ENCODE peak calls at places on chromosomes 7 and 10, in nine cellular contexts. P, G, W, T, N, Z, L, J and I are unnamed samples.

GRCh38 chr10:8444630-8445029 is 390.1 kb downstream of the GATA3 start:
- DNase-seq in L (peak), J (no peak), G (no peak), W (peak), T (no peak), P (peak), Z (peak), N (no peak), I (peak)

GRCh38 chr10:124998624-124999291 is 56.8 kb downstream of the ZRANB1 start:
- DNase-seq in J (no peak), W (no peak), N (no peak), P (no peak), G (no peak), T (no peak), L (no peak), Z (no peak), I (no peak)

GRCh38 chr10:103479135-103479534 is at the start of gene CALHM3:
- DNase-seq in J (peak), T (no peak), W (no peak), N (no peak), Z (no peak), G (peak), P (peak), L (peak), I (no peak)

GRCh38 chr7:149873968-149874643 is at the start of gene ATP6V0E2:
- DNase-seq in J (no peak), G (no peak), T (no peak), P (no peak), Z (no peak), W (no peak), N (no peak), L (no peak), I (no peak)

GRCh38 chr7:140195859-140196258 is 19.1 kb upstream of the KDM7A start:
- DNase-seq in L (no peak), Z (no peak), W (no peak), J (no peak), T (no peak), P (no peak), N (no peak), G (no peak), I (no peak)

GRCh38 chr7:90816511-90817142 is 220.5 kb downstream of the CDK14 start:
- DNase-seq in T (no peak), L (no peak), Z (no peak), P (peak), J (peak), N (no peak), G (peak), W (no peak), I (no peak)

GRCh38 chr10:69479737-69480412 is 28.6 kb downstream of the TSPAN15 start:
- DNase-seq in T (no peak), W (peak), N (peak), J (no peak), P (no peak), Z (no peak), L (no peak), G (no peak), I (no peak)

GRCh38 chr7:47803029-47803428 is 145.2 kb downstream of the PKD1L1 start:
- DNase-seq in J (no peak), G (no peak), N (no peak), L (no peak), P (no peak), Z (no peak), W (no peak), T (no peak), I (no peak)

GRCh38 chr10:6062101-6062771 is at the start of gene IL2RA:
- DNase-seq in Z (peak), J (no peak), W (no peak), L (no peak), G (no peak), N (no peak), T (peak), P (no peak), I (no peak)

GRCh38 chr10:30455816-30456215 is 21.8 kb downstream of the MAP3K8 start:
- DNase-seq in J (no peak), W (no peak), T (no peak), N (no peak), G (no peak), Z (no peak), P (no peak), L (no peak), I (no peak)

GRCh38 chr7:157559596-157560257 is 222.9 kb downstream of the DNAJB6 start:
- DNase-seq in P (no peak), N (no peak), L (no peak), J (no peak), Z (no peak), W (no peak), T (no peak), G (no peak), I (no peak)

GRCh38 chr7:141737118-141737835 is 881 bp upstream of the SSBP1 start:
- DNase-seq in T (peak), L (no peak), N (no peak), J (no peak), W (no peak), G (peak), P (peak), Z (peak), I (no peak)

GRCh38 chr7:30169585-30169978 is 34.8 kb downstream of the MTURN start:
- DNase-seq in T (no peak), W (no peak), P (peak), J (peak), L (no peak), Z (no peak), G (peak), N (no peak), I (no peak)

GRCh38 chr10:94524146-94524545 is 21.4 kb upstream of the HELLS start:
- DNase-seq in P (peak), T (no peak), J (peak), Z (no peak), N (no peak), G (no peak), L (peak), W (no peak), I (no peak)

GRCh38 chr10:104323085-104323484 is 15.2 kb downstream of the ITPRIP start:
- DNase-seq in T (no peak), J (no peak), W (no peak), Z (no peak), G (no peak), N (no peak), P (no peak), L (no peak), I (no peak)

GRCh38 chr10:26486985-26487850 is 49.1 kb downstream of the APBB1IP start:
- DNase-seq in W (no peak), G (peak), Z (peak), L (no peak), T (peak), J (peak), N (no peak), P (peak), I (no peak)

GRCh38 chr7:55310626-55311025 is 54.5 kb upstream of the LANCL2 start:
- DNase-seq in P (no peak), L (no peak), J (no peak), W (no peak), N (no peak), T (no peak), Z (no peak), G (no peak), I (no peak)

GRCh38 chr7:7772385-7772784 is 54.0 kb upstream of the RPA3 start:
- DNase-seq in Z (no peak), J (no peak), N (no peak), P (peak), G (peak), L (no peak), T (no peak), W (no peak), I (no peak)

GRCh38 chr10:127877701-127878100 is 15.0 kb downstream of the CLRN3 start:
- DNase-seq in L (no peak), Z (no peak), N (no peak), G (no peak), T (no peak), J (no peak), W (no peak), P (no peak), I (no peak)

GRCh38 chr10:83312570-83312969 is 826.7 kb upstream of the GHITM start:
- DNase-seq in J (no peak), Z (no peak), W (no peak), G (no peak), P (no peak), N (no peak), L (no peak), T (no peak), I (no peak)

GRCh38 chr10:64396105-64396504 is 874.9 kb downstream of the REEP3 start:
- DNase-seq in T (no peak), N (no peak), G (peak), J (peak), Z (no peak), P (no peak), W (no peak), L (no peak), I (peak)

GRCh38 chr7:20330176-20330796 is 414 bp upstream of the ITGB8 start:
- DNase-seq in P (peak), J (peak), Z (peak), G (peak), T (no peak), L (peak), W (peak), N (peak), I (no peak)